ENCODE peak calls at places on chromosomes 7 and 10, in seven cellular contexts. Q is OCI-LY7, O is AG09309, C is lung, W is brain microvascular endothelial cell, T is heart right ventricle, U is left ventricle myocardium inferior. Z is an unnamed sample.

GRCh38 chr7:130814753-130815152 is 80.7 kb upstream of the KLF14 start:
- DNase-seq in O (peak), U (no peak), T (no peak), C (no peak), W (peak), Q (peak), Z (no peak)

GRCh38 chr10:133276435-133277201 is at the start of gene ADAM8:
- DNase-seq in O (no peak), W (no peak), T (peak), U (no peak), Q (peak), C (peak), Z (no peak)

GRCh38 chr10:129756912-129757861 is 206.9 kb downstream of the EBF3 start:
- DNase-seq in C (peak), Q (no peak), O (no peak), T (no peak), W (no peak), U (no peak), Z (no peak)

GRCh38 chr7:16670021-16670420 is 24.0 kb downstream of the BZW2 start:
- DNase-seq in C (no peak), U (no peak), Q (no peak), T (no peak), W (no peak), O (peak), Z (no peak)

GRCh38 chr10:103720328-103720963 is 134.9 kb downstream of the SH3PXD2A start:
- DNase-seq in T (no peak), O (no peak), U (no peak), C (no peak), W (no peak), Q (no peak), Z (no peak)

GRCh38 chr10:112379635-112380296 is 5.8 kb downstream of the ACSL5 start:
- DNase-seq in C (no peak), W (peak), T (no peak), O (no peak), Q (no peak), U (no peak), Z (no peak)

GRCh38 chr10:14374745-14375445 is 44.2 kb upstream of the FRMD4A start:
- DNase-seq in C (no peak), T (no peak), Q (no peak), W (no peak), U (no peak), O (no peak), Z (no peak)

GRCh38 chr10:16597656-16598055 is 76.0 kb upstream of the C1QL3 start:
- DNase-seq in W (peak), O (no peak), Q (no peak), C (no peak), T (no peak), U (no peak), Z (no peak)

GRCh38 chr7:27412164-27412563 is 169.6 kb downstream of the EVX1 start:
- DNase-seq in W (no peak), Q (no peak), O (no peak), U (no peak), T (no peak), C (no peak), Z (no peak)

GRCh38 chr10:116240551-116240950 is 32.5 kb downstream of the GFRA1 start:
- DNase-seq in W (no peak), U (no peak), T (no peak), O (no peak), Q (no peak), C (no peak), Z (no peak)

GRCh38 chr10:124892905-124893304 is 49.0 kb upstream of the ZRANB1 start:
- DNase-seq in U (no peak), T (no peak), O (no peak), Q (no peak), W (no peak), C (no peak), Z (no peak)

GRCh38 chr7:48101880-48102448 is 12.9 kb downstream of the UPP1 start:
- DNase-seq in W (no peak), Q (no peak), U (no peak), T (no peak), O (no peak), C (no peak), Z (no peak)

GRCh38 chr7:69787736-69788431 is 189.6 kb downstream of the AUTS2 start:
- DNase-seq in T (no peak), O (no peak), U (no peak), Q (no peak), W (no peak), C (no peak), Z (no peak)

GRCh38 chr7:4103352-4104091 is 578.6 kb upstream of the FOXK1 start:
- DNase-seq in T (no peak), O (no peak), C (no peak), W (peak), U (no peak), Q (peak), Z (no peak)

GRCh38 chr7:134246347-134246746 is 70.4 kb downstream of the SLC35B4 start:
- DNase-seq in W (no peak), T (no peak), C (no peak), Q (peak), U (no peak), O (no peak), Z (no peak)

GRCh38 chr10:126088144-126088543 is 191.8 kb downstream of the FANK1 start:
- DNase-seq in C (no peak), T (no peak), U (no peak), W (peak), O (no peak), Q (no peak), Z (no peak)

GRCh38 chr10:22633528-22633927 is 80.8 kb downstream of the PIP4K2A start:
- DNase-seq in O (no peak), C (no peak), U (no peak), W (no peak), Q (no peak), T (no peak), Z (no peak)

GRCh38 chr10:108877130-108877529 is 1046.2 kb downstream of the XPNPEP1 start:
- DNase-seq in U (no peak), C (no peak), T (no peak), W (no peak), O (no peak), Q (no peak), Z (no peak)

GRCh38 chr10:130369645-130370381 is 233.6 kb downstream of the GLRX3 start:
- DNase-seq in U (no peak), C (no peak), T (no peak), O (no peak), W (no peak), Q (no peak), Z (no peak)

GRCh38 chr7:68484731-68485130 is 1113.5 kb upstream of the AUTS2 start:
- DNase-seq in T (no peak), C (no peak), W (no peak), U (no peak), Q (no peak), O (no peak), Z (no peak)

GRCh38 chr7:140609646-140610045 is 31.0 kb downstream of the DENND2A start:
- DNase-seq in C (no peak), Q (no peak), T (no peak), W (peak), U (no peak), O (no peak), Z (no peak)

GRCh38 chr7:29177963-29178612 is 16.5 kb upstream of the CHN2 start:
- DNase-seq in Q (no peak), W (peak), O (no peak), C (no peak), U (peak), T (peak), Z (peak)

GRCh38 chr10:22252801-22253577 is 35.2 kb upstream of the EBLN1 start:
- DNase-seq in W (no peak), T (peak), O (no peak), U (peak), C (peak), Q (no peak), Z (no peak)

GRCh38 chr10:60382946-60383681 is 6.6 kb downstream of the ANK3 start:
- DNase-seq in U (no peak), O (peak), C (no peak), Q (no peak), W (no peak), T (no peak), Z (no peak)

GRCh38 chr7:155526225-155526624 is 20.1 kb downstream of the CNPY1 start:
- DNase-seq in W (no peak), U (no peak), Q (no peak), C (no peak), T (no peak), O (no peak), Z (no peak)

GRCh38 chr7:131212114-131212513 is 115.6 kb upstream of the MKLN1 start:
- DNase-seq in T (no peak), O (no peak), C (no peak), Q (no peak), U (no peak), W (peak), Z (no peak)

GRCh38 chr10:31660301-31660700 is 268.3 kb downstream of the ARHGAP12 start:
- DNase-seq in T (no peak), Q (no peak), C (no peak), U (no peak), O (no peak), W (no peak), Z (no peak)

GRCh38 chr10:18713077-18713476 is 53.8 kb downstream of the ARL5B start:
- DNase-seq in O (peak), W (peak), U (no peak), C (no peak), T (no peak), Q (no peak), Z (no peak)

GRCh38 chr10:92848037-92848440 is 281 bp upstream of the EXOC6 start:
- DNase-seq in W (no peak), U (no peak), Q (no peak), C (no peak), T (no peak), O (no peak), Z (no peak)

GRCh38 chr10:122210481-122211265 is 60.4 kb upstream of the BTBD16 start:
- DNase-seq in C (no peak), U (no peak), W (no peak), O (no peak), Q (no peak), T (no peak), Z (no peak)

GRCh38 chr7:107972075-107972482 is 30.9 kb downstream of the LAMB1 start:
- DNase-seq in C (peak), Q (no peak), O (peak), U (no peak), W (no peak), T (no peak), Z (no peak)

GRCh38 chr10:31194986-31195385 is 124.0 kb upstream of the ZEB1 start:
- DNase-seq in C (no peak), W (no peak), T (no peak), O (no peak), U (no peak), Q (no peak), Z (no peak)

GRCh38 chr7:101386558-101387199 is 24.0 kb downstream of the COL26A1 start:
- DNase-seq in O (no peak), Q (no peak), T (peak), C (no peak), U (no peak), W (no peak), Z (no peak)
- H3K4me3 ChIP-seq in O (peak), Q (no peak), T (no peak), C (no peak), U (no peak), W (no peak), Z (no peak)

DNA sequence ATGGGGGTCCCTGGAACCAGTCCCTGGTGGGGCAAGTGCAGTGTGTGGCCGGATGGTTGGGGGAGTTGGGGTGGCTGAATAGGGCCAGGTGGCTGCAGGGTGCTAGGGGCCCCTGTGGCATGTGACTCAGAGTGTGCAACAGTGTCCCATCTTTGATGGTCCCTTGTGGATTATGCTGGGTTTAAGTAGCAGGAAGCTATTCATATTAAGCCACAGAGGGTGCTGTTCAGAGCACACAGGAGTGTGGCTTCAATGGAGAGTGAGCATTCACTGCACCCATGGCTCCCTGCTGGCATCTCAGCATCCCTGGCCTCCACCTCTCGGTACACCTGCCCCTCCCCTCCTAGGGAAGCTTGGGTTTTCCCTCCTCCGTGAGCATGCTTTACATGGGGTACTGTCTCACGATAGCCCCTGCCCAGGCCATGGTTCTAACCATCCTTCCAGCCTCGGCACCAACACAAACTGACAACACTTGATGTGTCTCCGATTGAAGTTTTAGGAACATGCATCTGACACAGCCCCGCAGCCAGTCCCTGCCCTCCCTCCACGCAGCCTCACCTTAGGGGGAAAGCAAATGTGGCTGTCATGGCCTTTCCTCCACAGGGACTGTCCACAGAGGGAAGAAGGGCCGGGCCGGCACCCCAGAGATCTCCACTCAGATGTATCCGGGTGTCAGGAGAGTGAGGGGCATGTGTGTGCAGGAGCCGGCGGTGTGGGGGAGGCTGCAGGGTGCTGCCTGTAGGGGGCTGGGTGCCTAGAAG is 30.4 kb upstream of the PPIF start:
- DNase-seq in C (no peak), O (no peak), W (no peak), T (no peak), U (no peak), Q (peak), Z (no peak)
- TF ChIP-seq CTCF in C (no peak), O (no peak), W (peak), T (no peak), U (no peak), Q (peak), Z (no peak)

GRCh38 chr10:87751274-87751673 is 66.8 kb downstream of the ATAD1 start:
- DNase-seq in O (no peak), W (no peak), Q (no peak), T (no peak), C (no peak), U (no peak), Z (no peak)

GRCh38 chr10:87753995-87754866 is 63.8 kb downstream of the ATAD1 start:
- DNase-seq in T (no peak), W (no peak), C (no peak), O (no peak), Q (no peak), U (no peak), Z (no peak)

GRCh38 chr10:87750001-87750651 is 67.9 kb downstream of the ATAD1 start:
- DNase-seq in W (no peak), C (no peak), U (no peak), O (peak), T (no peak), Q (no peak), Z (no peak)

GRCh38 chr10:87752571-87752970 is 65.5 kb downstream of the ATAD1 start:
- DNase-seq in C (no peak), W (no peak), U (no peak), Q (no peak), T (no peak), O (peak), Z (no peak)

GRCh38 chr10:87750817-87751216 is 67.2 kb downstream of the ATAD1 start:
- DNase-seq in T (no peak), Q (no peak), O (no peak), C (no peak), W (no peak), U (no peak), Z (no peak)
- H3K4me3 ChIP-seq in T (no peak), Q (no peak), O (no peak), C (no peak), W (no peak), U (no peak), Z (no peak)

GRCh38 chr10:76029782-76030181 is 598.4 kb downstream of the LRMDA start:
- DNase-seq in O (no peak), Q (no peak), C (no peak), W (no peak), T (no peak), U (no peak), Z (no peak)

GRCh38 chr10:76024460-76025123 is 593.2 kb downstream of the LRMDA start:
- DNase-seq in O (no peak), Q (no peak), T (no peak), W (no peak), U (no peak), C (no peak), Z (no peak)

GRCh38 chr10:76025124-76025477 is 593.7 kb downstream of the LRMDA start:
- DNase-seq in Q (no peak), U (no peak), O (no peak), W (no peak), T (no peak), C (no peak), Z (no peak)

GRCh38 chr10:76026176-76026771 is 594.9 kb downstream of the LRMDA start:
- DNase-seq in T (no peak), Q (no peak), U (no peak), W (no peak), C (no peak), O (no peak), Z (no peak)

DNA sequence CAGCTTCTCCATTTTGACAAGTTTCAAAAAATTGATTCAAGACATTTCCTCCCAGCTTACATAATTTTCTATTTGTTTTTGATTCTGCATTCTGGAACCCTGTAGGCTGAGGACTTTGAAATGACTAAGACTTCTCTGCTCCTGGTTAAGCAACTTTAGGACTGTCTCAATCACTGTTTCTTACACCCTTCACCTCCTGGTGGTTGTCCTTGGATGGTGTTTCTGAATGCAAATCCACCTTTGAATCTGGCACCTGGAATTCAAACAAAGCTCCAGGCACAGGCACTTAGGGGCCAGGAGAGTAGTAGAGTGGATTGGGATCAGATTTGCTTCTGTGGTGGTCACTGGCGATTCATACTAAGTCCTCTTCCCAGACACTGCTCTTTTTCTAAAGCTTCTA is 595.5 kb downstream of the LRMDA start:
- DNase-seq in W (no peak), C (no peak), T (no peak), U (no peak), Q (no peak), O (no peak), Z (no peak)
- TF ChIP-seq CTCF in W (peak), C (no peak), T (no peak), U (no peak), Q (no peak), O (no peak), Z (no peak)

GRCh38 chr10:102230264-102230860 is 4.3 kb downstream of the ELOVL3 start:
- DNase-seq in W (peak), O (no peak), T (peak), C (no peak), U (peak), Q (no peak), Z (no peak)
- H3K4me3 ChIP-seq in W (peak), O (peak), T (peak), C (peak), U (peak), Q (no peak), Z (peak)

GRCh38 chr10:81081887-81082620 is 544.4 kb downstream of the SH2D4B start:
- DNase-seq in O (no peak), T (no peak), W (no peak), Q (peak), C (no peak), U (no peak), Z (no peak)
- TF ChIP-seq CTCF in O (no peak), T (no peak), W (no peak), Q (peak), C (no peak), U (no peak), Z (no peak)

Z was measured in esophagus squamous epithelium.